ENCODE peak calls at places on chromosomes 7 and 10, in seven cellular contexts. N, S, C, R, B, Q and W are unnamed samples.

GRCh38 chr10:6269953-6270867 is 67.5 kb downstream of the PFKFB3 start:
- DNase-seq in B (peak; percentile 40), S (peak; percentile 48), R (peak; percentile 19), N (no peak), Q (no peak), C (no peak), W (no peak)

GRCh38 chr10:77631241-77631640 is 6.4 kb downstream of the KCNMA1 start:
- DNase-seq in B (no peak), Q (no peak), S (no peak), N (no peak), C (peak; percentile 62), R (no peak), W (peak; percentile 91)

GRCh38 chr7:155483245-155483644 is 25.3 kb downstream of the EN2 start:
- DNase-seq in S (no peak), R (no peak), B (no peak), N (no peak), C (peak; percentile 14), Q (no peak), W (no peak)

GRCh38 chr7:12212051-12212485 is 974 bp downstream of the TMEM106B start:
- DNase-seq in R (no peak), B (peak; percentile 10), N (no peak), C (no peak), Q (no peak), S (no peak), W (no peak)

GRCh38 chr10:125684583-125684982 is 1.6 kb upstream of the TEX36 start:
- DNase-seq in Q (no peak), B (no peak), C (no peak), S (no peak), R (no peak), N (no peak), W (no peak)

GRCh38 chr10:114932945-114933344 is 5.0 kb upstream of the TRUB1 start:
- DNase-seq in B (no peak), C (no peak), Q (no peak), R (no peak), N (no peak), S (no peak), W (no peak)

GRCh38 chr10:124912487-124912886 is 29.4 kb upstream of the ZRANB1 start:
- DNase-seq in S (no peak), C (no peak), Q (no peak), N (no peak), R (peak; percentile 21), B (no peak), W (no peak)

GRCh38 chr10:92590623-92591549 is 2.0 kb upstream of the KIF11 start:
- DNase-seq in C (peak; percentile 70), Q (peak; percentile 38), S (peak; percentile 36), R (peak; percentile 69), N (peak; percentile 11), B (peak; percentile 62), W (peak; percentile 76)

GRCh38 chr10:62561151-62561550 is 187.0 kb downstream of the ZNF365 start:
- DNase-seq in B (peak; percentile 23), S (no peak), N (no peak), C (no peak), Q (no peak), R (peak; percentile 27), W (no peak)

GRCh38 chr10:90652519-90652918 is 205.3 kb downstream of the HTR7 start:
- DNase-seq in S (peak; percentile 3), Q (no peak), B (peak; percentile 45), C (no peak), R (peak; percentile 20), N (no peak), W (no peak)

GRCh38 chr7:128405345-128406146 is 4.2 kb downstream of the IMPDH1 start:
- DNase-seq in C (peak; percentile 62), Q (no peak), R (peak; percentile 8), S (peak; percentile 29), B (peak; percentile 45), N (peak; percentile 38), W (no peak)

GRCh38 chr7:93194368-93194767 is 31.9 kb downstream of the HEPACAM2 start:
- DNase-seq in R (peak; percentile 86), B (peak; percentile 13), Q (no peak), S (no peak), C (no peak), N (no peak), W (no peak)

GRCh38 chr10:51879238-51879637 is 179.8 kb upstream of the CSTF2T start:
- DNase-seq in R (peak; percentile 100), B (peak; percentile 98), C (peak; percentile 52), N (no peak), S (peak; percentile 42), Q (peak; percentile 21), W (peak; percentile 70)

GRCh38 chr7:157347217-157347904 is 10.6 kb downstream of the DNAJB6 start:
- DNase-seq in R (peak; percentile 85), C (peak; percentile 76), S (peak; percentile 16), N (no peak), B (peak; percentile 89), Q (peak; percentile 78), W (peak; percentile 89)

GRCh38 chr7:131544449-131545425 is 11.7 kb downstream of the PODXL start:
- DNase-seq in R (peak; percentile 35), C (no peak), S (no peak), N (no peak), B (peak; percentile 14), Q (peak; percentile 44), W (no peak)

GRCh38 chr7:460374-461117 is 59.1 kb downstream of the PDGFA start:
- DNase-seq in S (no peak), C (peak; percentile 69), N (no peak), B (peak; percentile 47), Q (no peak), R (peak; percentile 38), W (peak; percentile 81)

GRCh38 chr7:69067397-69067796 is 530.9 kb upstream of the AUTS2 start:
- DNase-seq in R (no peak), N (peak; percentile 7), C (no peak), Q (no peak), S (peak; percentile 61), B (peak; percentile 24), W (no peak)

GRCh38 chr10:110569120-110569519 is 1.6 kb downstream of the SMC3 start:
- DNase-seq in B (no peak), C (no peak), R (no peak), N (no peak), Q (no peak), S (no peak), W (no peak)

GRCh38 chr7:105972276-105972675 is 9.2 kb downstream of the CDHR3 start:
- DNase-seq in N (no peak), C (no peak), B (no peak), R (no peak), S (no peak), Q (no peak), W (no peak)

GRCh38 chr10:50248598-50248997 is 2.7 kb downstream of the ASAH2 start:
- DNase-seq in R (no peak), N (no peak), Q (no peak), S (no peak), C (no peak), B (no peak), W (no peak)

GRCh38 chr10:133327651-133328357 is 8.9 kb downstream of the CALY start:
- DNase-seq in C (peak; percentile 39), N (no peak), S (no peak), B (peak; percentile 36), R (peak; percentile 27), Q (no peak), W (no peak)

GRCh38 chr7:50781371-50781770 is 1.3 kb downstream of the GRB10 start:
- DNase-seq in C (no peak), N (no peak), R (no peak), Q (no peak), B (no peak), S (no peak), W (no peak)

GRCh38 chr7:50781894-50782293 is 802 bp downstream of the GRB10 start:
- DNase-seq in B (no peak), Q (no peak), R (no peak), S (no peak), N (no peak), C (no peak), W (no peak)

GRCh38 chr7:50783801-50784507 is 1.3 kb upstream of the GRB10 start:
- DNase-seq in R (peak; percentile 29), B (peak; percentile 63), N (no peak), Q (no peak), S (no peak), C (no peak), W (no peak)

GRCh38 chr7:50783304-50783703 is 608 bp upstream of the GRB10 start:
- DNase-seq in R (no peak), B (no peak), S (no peak), N (no peak), Q (no peak), C (no peak), W (no peak)

DNA sequence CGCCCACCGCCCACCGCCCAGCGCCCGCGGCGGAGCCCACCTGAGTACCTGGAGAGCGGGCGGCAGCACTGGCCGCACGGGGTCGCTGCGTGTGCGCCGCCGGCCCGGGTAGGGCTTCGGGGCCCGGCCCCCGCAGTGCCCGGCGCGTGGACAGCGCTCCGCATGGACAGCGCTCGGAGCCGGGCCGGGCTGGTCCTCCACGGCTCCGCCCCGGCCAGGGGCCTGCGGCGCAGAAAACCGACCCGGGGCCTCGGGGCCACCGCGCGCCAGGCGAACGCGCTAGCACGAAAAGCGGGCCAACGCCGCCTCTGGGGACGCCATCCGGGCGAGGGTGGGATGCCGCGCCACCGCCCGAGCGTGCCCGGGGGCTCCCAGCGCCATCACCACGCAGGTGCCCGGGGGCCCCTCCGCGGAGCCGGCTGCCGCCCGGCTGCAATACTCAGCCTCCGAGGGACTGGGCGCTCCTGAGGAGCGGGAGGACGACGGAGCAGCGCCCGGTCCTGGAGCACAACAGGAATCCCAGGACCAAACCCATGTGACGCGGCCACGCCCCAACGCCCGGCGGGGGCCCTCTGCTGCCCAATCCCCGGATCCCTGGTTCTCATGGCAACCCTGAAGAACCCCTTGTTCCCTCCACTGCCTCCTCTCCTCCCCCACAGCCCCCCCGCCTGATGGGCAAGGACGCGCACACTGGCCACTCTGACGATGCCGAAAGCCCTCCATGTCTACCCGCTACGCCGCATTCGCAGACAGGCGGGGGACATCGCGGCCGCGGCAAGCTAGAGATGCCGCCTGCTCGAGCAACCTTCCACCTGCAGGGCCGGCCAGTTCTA is at the start of gene GRB10:
- DNase-seq in R (peak; percentile 20), S (peak; percentile 72), B (peak; percentile 29), N (peak; percentile 60), Q (peak; percentile 46), C (peak; percentile 56), W (peak; percentile 72)
- H3K27ac ChIP-seq in R (no peak within 1 kb of the TSS), S (peak within 1 kb of the TSS; percentile 17), B (no peak within 1 kb of the TSS), N (peak within 1 kb of the TSS; percentile 58), Q (no peak within 1 kb of the TSS), C (no peak within 1 kb of the TSS), W (no peak within 1 kb of the TSS)

DNA sequence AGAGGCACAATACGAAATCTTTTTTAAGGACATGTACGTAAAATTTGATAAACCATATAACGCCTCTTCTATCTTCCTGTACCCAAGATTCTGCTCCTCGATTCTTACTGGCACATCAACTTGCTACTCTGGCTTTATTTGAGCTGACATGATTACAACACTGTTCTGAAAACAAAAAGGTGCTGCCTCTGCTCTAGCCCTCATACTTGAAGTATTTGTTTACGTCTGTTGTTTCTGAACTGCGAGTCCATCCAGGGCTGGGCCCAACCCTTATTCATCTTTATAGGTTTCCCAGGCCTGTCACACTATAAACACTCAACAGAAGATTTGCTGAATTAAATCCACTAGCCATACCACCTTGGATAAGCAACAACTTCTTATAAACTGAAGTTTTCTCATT is 96.2 kb upstream of the SVIL start:
- DNase-seq in B (no peak), R (no peak), Q (peak; percentile 62), N (no peak), S (no peak), C (no peak), W (no peak)
- H3K4me1 ChIP-seq in B (no peaks in the 10 kb centered on the region), R (peaks cover 6% of the 10 kb centered on the region), Q (no peaks in the 10 kb centered on the region), N (no peaks in the 10 kb centered on the region), S (peaks cover 28% of the 10 kb centered on the region), C (peaks cover 6% of the 10 kb centered on the region), W (peaks cover 58% of the 10 kb centered on the region)

GRCh38 chr7:39967420-39968161 is 17.5 kb downstream of the CDK13 start:
- DNase-seq in R (no peak), N (no peak), S (no peak), C (no peak), B (no peak), Q (no peak), W (no peak)
- H3K4me3 ChIP-seq in R (no peak overlapping the region), N (no peak overlapping the region), S (no peak overlapping the region), C (no peak overlapping the region), B (no peak overlapping the region), Q (no peak overlapping the region), W (no peak overlapping the region)

GRCh38 chr10:14580933-14581332 is 193.8 kb downstream of the FAM107B start:
- DNase-seq in C (no peak), N (no peak), Q (no peak), R (no peak), B (no peak), S (no peak), W (no peak)
- H3K27ac ChIP-seq in C (no peak overlapping the region), N (no peak overlapping the region), Q (no peak overlapping the region), R (no peak overlapping the region), B (no peak overlapping the region), S (no peak overlapping the region), W (peak overlapping the region; percentile 68)